ENCODE peak calls at places on chromosome 14, in ten cellular contexts. One of them, this sample, is unnamed.

GRCh38 chr14:38171197-38171596 is 36.5 kb upstream of the SSTR1 start:
- DNase-seq in endothelial cell: no peak
- DNase-seq in epithelial cell of proximal tubule: peak
- DNase-seq in tibial nerve: no peak
- DNase-seq in body of pancreas: no peak
- DNase-seq in CD4-positive, alpha-beta memory T cell: no peak
- DNase-seq in AG08396: peak
- DNase-seq in AG10803: peak
- DNase-seq in EL: peak
- DNase-seq in left colon: no peak
- DNase-seq in this sample: no peak

GRCh38 chr14:51652168-51653095 is 722 bp downstream of the FRMD6 start:
- DNase-seq in endothelial cell: peak
- DNase-seq in left colon: peak
- DNase-seq in epithelial cell of proximal tubule: no peak
- DNase-seq in CD4-positive, alpha-beta memory T cell: no peak
- DNase-seq in body of pancreas: peak
- DNase-seq in tibial nerve: peak
- DNase-seq in EL: no peak
- DNase-seq in AG08396: peak
- DNase-seq in AG10803: no peak
- DNase-seq in this sample: peak

GRCh38 chr14:23061995-23062394 is 4.7 kb upstream of the CDH24 start:
- DNase-seq in endothelial cell: no peak
- DNase-seq in CD4-positive, alpha-beta memory T cell: no peak
- DNase-seq in AG10803: peak
- DNase-seq in epithelial cell of proximal tubule: peak
- DNase-seq in left colon: no peak
- DNase-seq in EL: peak
- DNase-seq in tibial nerve: peak
- DNase-seq in AG08396: peak
- DNase-seq in body of pancreas: peak
- DNase-seq in this sample: peak

GRCh38 chr14:77965919-77966435 is 166.1 kb downstream of the ADCK1 start:
- DNase-seq in endothelial cell: peak
- DNase-seq in AG10803: peak
- DNase-seq in AG08396: peak
- DNase-seq in tibial nerve: no peak
- DNase-seq in epithelial cell of proximal tubule: peak
- DNase-seq in body of pancreas: peak
- DNase-seq in CD4-positive, alpha-beta memory T cell: no peak
- DNase-seq in EL: peak
- DNase-seq in left colon: peak
- DNase-seq in this sample: no peak

GRCh38 chr14:101202627-101203404 is 299.3 kb upstream of the RTL1 start:
- DNase-seq in epithelial cell of proximal tubule: no peak
- DNase-seq in tibial nerve: no peak
- DNase-seq in AG08396: no peak
- DNase-seq in endothelial cell: no peak
- DNase-seq in AG10803: no peak
- DNase-seq in body of pancreas: no peak
- DNase-seq in left colon: no peak
- DNase-seq in CD4-positive, alpha-beta memory T cell: no peak
- DNase-seq in EL: no peak
- DNase-seq in this sample: peak

GRCh38 chr14:57617510-57617909 is 123.9 kb upstream of the CCDC198 start:
- DNase-seq in AG10803: no peak
- DNase-seq in AG08396: no peak
- DNase-seq in endothelial cell: no peak
- DNase-seq in tibial nerve: no peak
- DNase-seq in left colon: no peak
- DNase-seq in epithelial cell of proximal tubule: no peak
- DNase-seq in body of pancreas: no peak
- DNase-seq in CD4-positive, alpha-beta memory T cell: no peak
- DNase-seq in EL: no peak
- DNase-seq in this sample: no peak

GRCh38 chr14:20631023-20631820 is 10.3 kb downstream of the OR6S1 start:
- DNase-seq in endothelial cell: peak
- DNase-seq in CD4-positive, alpha-beta memory T cell: peak
- DNase-seq in AG08396: peak
- DNase-seq in AG10803: peak
- DNase-seq in left colon: no peak
- DNase-seq in EL: peak
- DNase-seq in epithelial cell of proximal tubule: no peak
- DNase-seq in tibial nerve: peak
- DNase-seq in body of pancreas: peak
- DNase-seq in this sample: no peak

GRCh38 chr14:105859717-105860614 is 333.6 kb downstream of the TMEM121 start:
- DNase-seq in epithelial cell of proximal tubule: no peak
- DNase-seq in AG08396: no peak
- DNase-seq in AG10803: no peak
- DNase-seq in left colon: no peak
- DNase-seq in EL: no peak
- DNase-seq in CD4-positive, alpha-beta memory T cell: peak
- DNase-seq in tibial nerve: no peak
- DNase-seq in endothelial cell: no peak
- DNase-seq in body of pancreas: peak
- DNase-seq in this sample: peak

GRCh38 chr14:79658224-79658623 is 553.1 kb downstream of the DIO2 start:
- DNase-seq in endothelial cell: no peak
- DNase-seq in body of pancreas: no peak
- DNase-seq in AG08396: no peak
- DNase-seq in EL: no peak
- DNase-seq in AG10803: no peak
- DNase-seq in left colon: no peak
- DNase-seq in epithelial cell of proximal tubule: no peak
- DNase-seq in CD4-positive, alpha-beta memory T cell: no peak
- DNase-seq in tibial nerve: no peak
- DNase-seq in this sample: no peak

GRCh38 chr14:46279327-46279726 is 372.3 kb downstream of the RPL10L start:
- DNase-seq in body of pancreas: no peak
- DNase-seq in AG10803: no peak
- DNase-seq in tibial nerve: no peak
- DNase-seq in endothelial cell: no peak
- DNase-seq in AG08396: no peak
- DNase-seq in CD4-positive, alpha-beta memory T cell: no peak
- DNase-seq in epithelial cell of proximal tubule: no peak
- DNase-seq in left colon: no peak
- DNase-seq in EL: no peak
- DNase-seq in this sample: no peak

GRCh38 chr14:72169521-72169920 is 237.3 kb downstream of the RGS6 start:
- DNase-seq in left colon: no peak
- DNase-seq in EL: peak
- DNase-seq in endothelial cell: no peak
- DNase-seq in AG10803: no peak
- DNase-seq in AG08396: no peak
- DNase-seq in body of pancreas: no peak
- DNase-seq in epithelial cell of proximal tubule: no peak
- DNase-seq in CD4-positive, alpha-beta memory T cell: no peak
- DNase-seq in tibial nerve: no peak
- DNase-seq in this sample: no peak

GRCh38 chr14:57302883-57303282 is 34.1 kb downstream of the AP5M1 start:
- DNase-seq in CD4-positive, alpha-beta memory T cell: no peak
- DNase-seq in AG10803: no peak
- DNase-seq in endothelial cell: no peak
- DNase-seq in left colon: no peak
- DNase-seq in tibial nerve: no peak
- DNase-seq in AG08396: no peak
- DNase-seq in EL: peak
- DNase-seq in epithelial cell of proximal tubule: no peak
- DNase-seq in body of pancreas: no peak
- DNase-seq in this sample: no peak

GRCh38 chr14:52043690-52044089 is 25.2 kb downstream of the NID2 start:
- DNase-seq in EL: peak
- DNase-seq in AG08396: peak
- DNase-seq in CD4-positive, alpha-beta memory T cell: peak
- DNase-seq in tibial nerve: no peak
- DNase-seq in body of pancreas: peak
- DNase-seq in left colon: peak
- DNase-seq in AG10803: no peak
- DNase-seq in epithelial cell of proximal tubule: no peak
- DNase-seq in endothelial cell: peak
- DNase-seq in this sample: no peak

GRCh38 chr14:49953196-49953595 is 60.3 kb downstream of the ARF6 start:
- DNase-seq in CD4-positive, alpha-beta memory T cell: no peak
- DNase-seq in tibial nerve: no peak
- DNase-seq in endothelial cell: no peak
- DNase-seq in AG10803: no peak
- DNase-seq in left colon: no peak
- DNase-seq in body of pancreas: no peak
- DNase-seq in AG08396: no peak
- DNase-seq in epithelial cell of proximal tubule: no peak
- DNase-seq in EL: no peak
- DNase-seq in this sample: no peak

GRCh38 chr14:101796479-101796878 is 35.0 kb downstream of the PPP2R5C start:
- DNase-seq in tibial nerve: no peak
- DNase-seq in left colon: no peak
- DNase-seq in AG08396: no peak
- DNase-seq in EL: no peak
- DNase-seq in epithelial cell of proximal tubule: no peak
- DNase-seq in body of pancreas: no peak
- DNase-seq in endothelial cell: no peak
- DNase-seq in CD4-positive, alpha-beta memory T cell: no peak
- DNase-seq in AG10803: no peak
- DNase-seq in this sample: no peak

GRCh38 chr14:82642425-82642824 is 1108.8 kb upstream of the SEL1L start:
- DNase-seq in epithelial cell of proximal tubule: no peak
- DNase-seq in EL: no peak
- DNase-seq in AG08396: no peak
- DNase-seq in AG10803: no peak
- DNase-seq in tibial nerve: no peak
- DNase-seq in endothelial cell: no peak
- DNase-seq in CD4-positive, alpha-beta memory T cell: no peak
- DNase-seq in left colon: no peak
- DNase-seq in body of pancreas: peak
- DNase-seq in this sample: no peak

GRCh38 chr14:99655521-99655920 is 10.6 kb downstream of the HHIPL1 start:
- DNase-seq in left colon: no peak
- DNase-seq in AG08396: peak
- DNase-seq in EL: no peak
- DNase-seq in body of pancreas: no peak
- DNase-seq in CD4-positive, alpha-beta memory T cell: no peak
- DNase-seq in endothelial cell: no peak
- DNase-seq in tibial nerve: no peak
- DNase-seq in AG10803: peak
- DNase-seq in epithelial cell of proximal tubule: no peak
- DNase-seq in this sample: no peak

GRCh38 chr14:64673329-64673728 is 30.9 kb upstream of the PLEKHG3 start:
- DNase-seq in endothelial cell: no peak
- DNase-seq in body of pancreas: no peak
- DNase-seq in epithelial cell of proximal tubule: no peak
- DNase-seq in tibial nerve: no peak
- DNase-seq in EL: no peak
- DNase-seq in AG10803: no peak
- DNase-seq in AG08396: no peak
- DNase-seq in CD4-positive, alpha-beta memory T cell: no peak
- DNase-seq in left colon: no peak
- DNase-seq in this sample: no peak

GRCh38 chr14:32492482-32492881 is 163.4 kb downstream of the AKAP6 start:
- DNase-seq in CD4-positive, alpha-beta memory T cell: no peak
- DNase-seq in AG08396: no peak
- DNase-seq in left colon: no peak
- DNase-seq in body of pancreas: no peak
- DNase-seq in tibial nerve: no peak
- DNase-seq in AG10803: no peak
- DNase-seq in endothelial cell: no peak
- DNase-seq in epithelial cell of proximal tubule: no peak
- DNase-seq in EL: no peak
- DNase-seq in this sample: no peak

GRCh38 chr14:40393143-40393542 is 960.9 kb upstream of the FBXO33 start:
- DNase-seq in epithelial cell of proximal tubule: no peak
- DNase-seq in body of pancreas: no peak
- DNase-seq in EL: no peak
- DNase-seq in CD4-positive, alpha-beta memory T cell: no peak
- DNase-seq in AG10803: no peak
- DNase-seq in tibial nerve: no peak
- DNase-seq in endothelial cell: no peak
- DNase-seq in left colon: no peak
- DNase-seq in AG08396: no peak
- DNase-seq in this sample: no peak

GRCh38 chr14:94494085-94494484 is 15.2 kb downstream of the SERPINA12 start:
- DNase-seq in AG10803: no peak
- DNase-seq in body of pancreas: no peak
- DNase-seq in CD4-positive, alpha-beta memory T cell: no peak
- DNase-seq in left colon: no peak
- DNase-seq in epithelial cell of proximal tubule: no peak
- DNase-seq in tibial nerve: no peak
- DNase-seq in EL: no peak
- DNase-seq in AG08396: no peak
- DNase-seq in endothelial cell: no peak
- DNase-seq in this sample: no peak

GRCh38 chr14:102323102-102323501 is 3.6 kb downstream of the ZNF839 start:
- DNase-seq in left colon: peak
- DNase-seq in CD4-positive, alpha-beta memory T cell: no peak
- DNase-seq in endothelial cell: peak
- DNase-seq in epithelial cell of proximal tubule: no peak
- DNase-seq in body of pancreas: peak
- DNase-seq in tibial nerve: peak
- DNase-seq in AG10803: peak
- DNase-seq in AG08396: peak
- DNase-seq in EL: peak
- DNase-seq in this sample: peak

GRCh38 chr14:63209160-63209559 is 4.9 kb downstream of the RHOJ start:
- DNase-seq in left colon: no peak
- DNase-seq in tibial nerve: no peak
- DNase-seq in endothelial cell: no peak
- DNase-seq in CD4-positive, alpha-beta memory T cell: no peak
- DNase-seq in EL: peak
- DNase-seq in AG08396: no peak
- DNase-seq in AG10803: no peak
- DNase-seq in epithelial cell of proximal tubule: no peak
- DNase-seq in body of pancreas: no peak
- DNase-seq in this sample: no peak

GRCh38 chr14:81388236-81388801 is 11.8 kb downstream of the STON2 start:
- DNase-seq in EL: no peak
- DNase-seq in epithelial cell of proximal tubule: no peak
- DNase-seq in CD4-positive, alpha-beta memory T cell: no peak
- DNase-seq in left colon: no peak
- DNase-seq in tibial nerve: no peak
- DNase-seq in body of pancreas: no peak
- DNase-seq in AG08396: no peak
- DNase-seq in endothelial cell: no peak
- DNase-seq in AG10803: no peak
- DNase-seq in this sample: no peak

GRCh38 chr14:54566410-54567223 is at the start of gene SAMD4A:
- DNase-seq in epithelial cell of proximal tubule: no peak
- DNase-seq in endothelial cell: peak
- DNase-seq in tibial nerve: peak
- DNase-seq in AG08396: peak
- DNase-seq in body of pancreas: peak
- DNase-seq in left colon: peak
- DNase-seq in AG10803: peak
- DNase-seq in EL: peak
- DNase-seq in CD4-positive, alpha-beta memory T cell: peak
- DNase-seq in this sample: peak

GRCh38 chr14:105045710-105046326 is 19.4 kb downstream of the GPR132 start:
- DNase-seq in endothelial cell: peak
- DNase-seq in body of pancreas: peak
- DNase-seq in left colon: peak
- DNase-seq in CD4-positive, alpha-beta memory T cell: peak
- DNase-seq in AG08396: peak
- DNase-seq in tibial nerve: peak
- DNase-seq in epithelial cell of proximal tubule: no peak
- DNase-seq in AG10803: peak
- DNase-seq in EL: peak
- DNase-seq in this sample: peak